ENCODE peak calls at places on chromosome 3, in six cellular contexts. R, N, G, T, W and S are unnamed samples.

GRCh38 chr3:58388550-58389061 is 45.0 kb downstream of the PDHB start:
- DNase-seq in W (no peak), N (peak; percentile 79), R (no peak), T (no peak), G (no peak), S (no peak)

GRCh38 chr3:23129817-23130216 is 73.3 kb upstream of the UBE2E2 start:
- DNase-seq in R (no peak), W (no peak), G (no peak), N (peak; percentile 86), T (no peak), S (peak; percentile 25)

GRCh38 chr3:127237835-127238234 is 44.9 kb downstream of the PRR23E start:
- DNase-seq in N (no peak), R (no peak), G (no peak), W (no peak), T (no peak), S (no peak)

GRCh38 chr3:40885423-40885822 is 313.9 kb upstream of the CTNNB1 start:
- DNase-seq in W (no peak), R (no peak), G (no peak), N (no peak), T (no peak), S (no peak)

GRCh38 chr3:113534365-113534764 is 2.0 kb downstream of the SIDT1 start:
- DNase-seq in G (no peak), R (no peak), T (no peak), N (no peak), W (no peak), S (peak; percentile 45)

GRCh38 chr3:127710473-127710941 is 37.8 kb downstream of the ABTB1 start:
- DNase-seq in N (peak; percentile 81), W (no peak), R (no peak), T (no peak), G (no peak), S (no peak)

GRCh38 chr3:196872316-196872715 is 4.6 kb downstream of the SENP5 start:
- DNase-seq in N (no peak), W (no peak), R (no peak), T (no peak), G (no peak), S (no peak)

GRCh38 chr3:112582242-112582874 is 20.5 kb downstream of the SLC35A5 start:
- DNase-seq in N (peak; percentile 73), W (no peak), R (no peak), T (peak; percentile 18), G (no peak), S (peak; percentile 67)

GRCh38 chr3:197025736-197026480 is 3.7 kb downstream of the MELTF start:
- DNase-seq in R (no peak), N (no peak), T (no peak), G (no peak), W (no peak), S (peak; percentile 1)

GRCh38 chr3:179452166-179452544 is 885 bp upstream of the GNB4 start:
- DNase-seq in T (no peak), R (no peak), N (no peak), W (no peak), G (no peak), S (no peak)

GRCh38 chr3:171776839-171777607 is 33.3 kb downstream of the PLD1 start:
- DNase-seq in W (no peak), R (no peak), N (peak; percentile 47), T (no peak), G (no peak), S (peak; percentile 71)